ENCODE peak calls at places on chromosomes 6 and 20, in eight cellular contexts. M is PC-3; A is BJ; C is endodermal cell; S is tibial artery; X is ovary; Y is cardiac muscle cell; K is CD8-positive, alpha-beta T cell. W is an unnamed sample.
A peak's percentile ranks its signal among the peaks of the same experiment; 100 is the strongest.

GRCh38 chr6:162711376-162711775 is 16.2 kb downstream of the PRKN start:
- DNase-seq in M (no peak), A (no peak), C (no peak), S (no peak), X (no peak), Y (no peak), K (no peak), W (no peak)

GRCh38 chr6:52155791-52156576 is 30.2 kb upstream of the IL17A start:
- DNase-seq in M (peak; percentile 94), A (no peak), C (peak; percentile 63), S (no peak), X (no peak), Y (no peak), K (no peak), W (peak; percentile 62)

GRCh38 chr6:144349690-144350132 is 64.6 kb downstream of the UTRN start:
- DNase-seq in M (peak; percentile 66), A (no peak), C (no peak), S (no peak), X (no peak), Y (peak; percentile 79), K (no peak), W (no peak)

GRCh38 chr6:33313105-33313708 is 671 bp downstream of the TAPBP start:
- DNase-seq in M (no peak), A (no peak), C (peak; percentile 86), S (peak; percentile 80), X (peak; percentile 40), Y (peak; percentile 29), K (peak; percentile 45), W (no peak)

GRCh38 chr20:43870484-43870883 is 44.2 kb upstream of the TOX2 start:
- DNase-seq in M (peak; percentile 36), A (no peak), C (no peak), S (no peak), X (no peak), Y (peak; percentile 32), K (no peak), W (no peak)

GRCh38 chr6:6546318-6547110 is 42.0 kb upstream of the LY86 start:
- DNase-seq in M (peak; percentile 6), A (no peak), C (peak; percentile 83), S (no peak), X (no peak), Y (peak; percentile 41), K (no peak), W (peak; percentile 76)

GRCh38 chr20:56447227-56447626 is 21.2 kb upstream of the RTF2 start:
- DNase-seq in M (no peak), A (no peak), C (peak; percentile 85), S (peak; percentile 7), X (no peak), Y (no peak), K (no peak), W (no peak)

GRCh38 chr6:34630040-34630439 is 66.5 kb downstream of the ILRUN start:
- DNase-seq in M (peak; percentile 90), A (peak; percentile 82), C (no peak), S (no peak), X (no peak), Y (peak; percentile 90), K (no peak), W (no peak)

GRCh38 chr20:62019144-62019805 is 46.4 kb downstream of the TAF4 start:
- DNase-seq in M (no peak), A (no peak), C (no peak), S (no peak), X (peak; percentile 81), Y (no peak), K (no peak), W (no peak)

GRCh38 chr6:107554326-107554725 is 64.4 kb downstream of the SOBP start:
- DNase-seq in M (no peak), A (no peak), C (no peak), S (no peak), X (no peak), Y (no peak), K (no peak), W (no peak)

GRCh38 chr20:3190681-3191111 is 13.8 kb downstream of the DDRGK1 start:
- DNase-seq in M (no peak), A (no peak), C (no peak), S (no peak), X (no peak), Y (no peak), K (no peak), W (no peak)

GRCh38 chr6:34484899-34485298 is 19.0 kb downstream of the PACSIN1 start:
- DNase-seq in M (peak; percentile 90), A (no peak), C (peak; percentile 79), S (no peak), X (no peak), Y (no peak), K (peak; percentile 87), W (peak; percentile 49)

GRCh38 chr20:24469116-24470030 is at the start of gene SYNDIG1:
- DNase-seq in M (no peak), A (no peak), C (peak; percentile 90), S (peak; percentile 76), X (no peak), Y (peak; percentile 6), K (no peak), W (no peak)

GRCh38 chr6:46329568-46329967 is 158.8 kb upstream of the ENPP5 start:
- DNase-seq in M (no peak), A (no peak), C (no peak), S (no peak), X (no peak), Y (peak; percentile 55), K (no peak), W (no peak)

GRCh38 chr20:6519556-6519955 is 247.9 kb upstream of the BMP2 start:
- DNase-seq in M (peak; percentile 90), A (no peak), C (no peak), S (no peak), X (no peak), Y (peak; percentile 58), K (no peak), W (no peak)

GRCh38 chr20:13221673-13222318 is 722 bp downstream of the ISM1 start:
- DNase-seq in M (peak; percentile 67), A (no peak), C (peak; percentile 89), S (peak; percentile 72), X (no peak), Y (peak; percentile 74), K (peak; percentile 52), W (peak; percentile 49)

GRCh38 chr6:20744911-20745557 is 210.8 kb downstream of the CDKAL1 start:
- DNase-seq in M (no peak), A (no peak), C (no peak), S (no peak), X (no peak), Y (no peak), K (no peak), W (no peak)

GRCh38 chr6:117018771-117019170 is 141.7 kb downstream of the RFX6 start:
- DNase-seq in M (peak; percentile 5), A (peak; percentile 42), C (no peak), S (no peak), X (no peak), Y (peak; percentile 7), K (no peak), W (no peak)

GRCh38 chr20:57795347-57795697 is 85.5 kb upstream of the PMEPA1 start:
- DNase-seq in M (peak; percentile 86), A (no peak), C (no peak), S (no peak), X (no peak), Y (peak; percentile 32), K (no peak), W (no peak)

DNA sequence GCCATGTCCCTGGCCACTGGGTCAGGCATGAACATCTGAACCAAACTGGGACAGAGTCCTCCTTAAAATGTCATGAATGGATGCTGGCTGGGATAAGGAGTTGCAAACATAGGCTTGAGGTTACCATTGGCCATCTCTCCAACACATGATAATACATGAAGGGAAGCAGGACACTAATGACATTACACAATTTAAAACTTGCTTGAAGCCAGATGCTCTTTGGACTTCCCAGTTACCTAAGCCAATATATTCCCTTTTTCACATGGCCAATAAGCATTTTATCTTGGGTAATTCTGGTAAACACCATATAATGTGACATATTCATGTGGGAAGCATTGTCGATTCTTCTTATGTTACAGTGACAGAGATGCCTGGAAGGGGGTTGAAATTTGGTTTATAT is 148.0 kb upstream of the PLN start:
- DNase-seq in M (no peak), A (no peak), C (no peak), S (no peak), X (no peak), Y (no peak), K (no peak), W (no peak)
- H3K27me3 ChIP-seq in M (no peaks in the 10 kb centered on the region), A (no peaks in the 10 kb centered on the region), C (no peaks in the 10 kb centered on the region), S (no peaks in the 10 kb centered on the region), X (no peaks in the 10 kb centered on the region), Y (no peaks in the 10 kb centered on the region), K (no peaks in the 10 kb centered on the region), W (no peaks in the 10 kb centered on the region)

GRCh38 chr6:13485923-13486557 is 1.4 kb downstream of the GFOD1 start:
- DNase-seq in M (peak; percentile 57), A (no peak), C (peak; percentile 75), S (no peak), X (peak; percentile 11), Y (peak; percentile 50), K (peak; percentile 51), W (peak; percentile 72)

GRCh38 chr6:13488015-13488895 is 855 bp upstream of the GFOD1 start:
- DNase-seq in M (no peak), A (no peak), C (peak; percentile 80), S (peak; percentile 80), X (peak; percentile 32), Y (peak; percentile 72), K (no peak), W (no peak)

GRCh38 chr6:13488896-13489237 is 1.5 kb upstream of the GFOD1 start:
- DNase-seq in M (no peak), A (no peak), C (no peak), S (no peak), X (no peak), Y (no peak), K (no peak), W (no peak)

GRCh38 chr6:13486679-13487121 is 700 bp downstream of the GFOD1 start:
- DNase-seq in M (peak; percentile 64), A (no peak), C (peak; percentile 82), S (peak; percentile 80), X (peak; percentile 17), Y (peak; percentile 71), K (peak; percentile 59), W (peak; percentile 82)

GRCh38 chr6:13487122-13488014 is at the start of gene GFOD1:
- DNase-seq in M (peak; percentile 89), A (peak; percentile 31), C (peak; percentile 96), S (peak; percentile 94), X (peak; percentile 63), Y (peak; percentile 92), K (peak; percentile 62), W (peak; percentile 89)
- TF ChIP-seq CTCF in M (peak; percentile 23), A (no peak), C (peak; percentile 61), S (no peak), X (no peak), Y (peak; percentile 6), K (no peak), W (no peak)

DNA sequence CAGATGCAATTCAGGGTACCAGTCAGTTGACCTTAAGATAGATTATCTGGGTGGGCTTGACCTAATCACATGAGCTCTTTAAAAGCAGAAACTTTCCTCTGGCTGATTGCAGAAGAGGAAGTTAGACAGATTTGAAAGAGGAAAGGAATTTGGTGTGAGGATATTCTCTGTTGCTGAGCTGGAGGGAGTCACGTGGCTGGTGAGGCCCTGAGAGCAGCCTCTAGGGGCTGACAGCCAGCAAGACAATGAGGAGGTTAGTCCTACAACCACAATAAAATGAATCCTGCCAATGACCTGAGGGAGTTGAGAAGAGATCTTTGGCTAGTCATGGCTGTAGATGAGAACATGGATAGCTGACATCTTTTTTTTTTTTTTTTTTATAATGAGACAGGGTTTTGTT is 87.0 kb upstream of the B3GAT2 start:
- DNase-seq in M (no peak), A (no peak), C (no peak), S (no peak), X (no peak), Y (peak; percentile 35), K (no peak), W (no peak)
- H3K27me3 ChIP-seq in M (peaks cover 36% of the 10 kb centered on the region), A (no peaks in the 10 kb centered on the region), C (peaks cover 95% of the 10 kb centered on the region), S (no peaks in the 10 kb centered on the region), X (no peaks in the 10 kb centered on the region), Y (no peaks in the 10 kb centered on the region), K (no peaks in the 10 kb centered on the region), W (no peaks in the 10 kb centered on the region)

GRCh38 chr6:83057705-83058321 is 7.8 kb downstream of the UBE3D start:
- DNase-seq in M (peak; percentile 67), A (no peak), C (peak; percentile 76), S (no peak), X (no peak), Y (peak; percentile 66), K (no peak), W (no peak)
- TF ChIP-seq CTCF in M (peak; percentile 85), A (peak; percentile 91), C (peak; percentile 86), S (peak; percentile 39), X (no peak), Y (peak; percentile 84), K (no peak), W (peak; percentile 87)

W was measured in GM06990.